ENCODE peak calls at places on chromosomes 11 and 22, in eight cellular contexts. W, S, V, I, K, U, O and A are unnamed samples. For H3K4me1, the result is how much of the 10 kb centered on the place peaks cover.

GRCh38 chr11:12397953-12398352 is 20.6 kb downstream of the PARVA start:
- DNase-seq in S (peak), I (peak), K (no peak), U (peak), V (no peak), O (no peak), W (peak), A (no peak)

GRCh38 chr11:91872216-91872615 is 352.4 kb upstream of the FAT3 start:
- DNase-seq in K (no peak), S (no peak), V (no peak), I (no peak), W (peak), U (no peak), O (no peak), A (no peak)

GRCh38 chr22:50630376-50630775 is 2.4 kb upstream of the ARSA start:
- DNase-seq in W (no peak), I (no peak), K (no peak), S (no peak), U (no peak), V (no peak), O (no peak), A (no peak)

GRCh38 chr22:19824197-19825015 is 30.3 kb downstream of the GNB1L start:
- DNase-seq in S (no peak), I (peak), U (no peak), O (no peak), V (peak), W (no peak), K (no peak), A (no peak)

GRCh38 chr11:66869471-66869870 is 12.6 kb downstream of the LRFN4 start:
- DNase-seq in I (no peak), S (no peak), V (no peak), U (no peak), O (no peak), W (no peak), K (no peak), A (no peak)

GRCh38 chr11:14396289-14396688 is 37.3 kb upstream of the RRAS2 start:
- DNase-seq in W (no peak), V (no peak), S (no peak), K (no peak), O (no peak), U (no peak), I (no peak), A (no peak)

GRCh38 chr11:44860967-44861828 is 89.5 kb downstream of the TP53I11 start:
- DNase-seq in W (no peak), U (no peak), S (no peak), I (no peak), K (no peak), O (no peak), V (no peak), A (no peak)

GRCh38 chr11:31958086-31958735 is 132.7 kb upstream of the RCN1 start:
- DNase-seq in U (peak), W (peak), K (peak), O (peak), V (peak), I (no peak), S (peak), A (no peak)

GRCh38 chr11:7046474-7046873 is 26.2 kb downstream of the NLRP14 start:
- DNase-seq in O (no peak), U (no peak), V (no peak), K (no peak), W (peak), I (no peak), S (no peak), A (no peak)

GRCh38 chr22:43425976-43426785 is 14.4 kb downstream of the MPPED1 start:
- DNase-seq in I (no peak), W (no peak), O (no peak), V (peak), K (no peak), S (no peak), U (no peak), A (no peak)

GRCh38 chr11:64334764-64335741 is 5.0 kb upstream of the CCDC88B start:
- DNase-seq in I (peak), U (no peak), W (peak), S (peak), K (peak), V (peak), O (peak), A (no peak)

GRCh38 chr22:27719535-27720227 is 81.9 kb downstream of the MN1 start:
- DNase-seq in U (peak), S (no peak), O (peak), I (peak), V (no peak), K (no peak), W (no peak), A (no peak)

GRCh38 chr11:122122179-122122578 is 6.2 kb upstream of the BLID start:
- DNase-seq in W (no peak), I (no peak), V (no peak), O (no peak), S (no peak), U (no peak), K (no peak), A (no peak)

GRCh38 chr11:77124041-77124440 is 4.0 kb upstream of the MYO7A start:
- DNase-seq in U (no peak), K (no peak), S (no peak), I (no peak), W (no peak), V (no peak), O (no peak), A (no peak)
- TF ChIP-seq CTCF in U (no peak), K (no peak), S (no peak), I (no peak), W (no peak), V (no peak), O (no peak), A (no peak)

DNA sequence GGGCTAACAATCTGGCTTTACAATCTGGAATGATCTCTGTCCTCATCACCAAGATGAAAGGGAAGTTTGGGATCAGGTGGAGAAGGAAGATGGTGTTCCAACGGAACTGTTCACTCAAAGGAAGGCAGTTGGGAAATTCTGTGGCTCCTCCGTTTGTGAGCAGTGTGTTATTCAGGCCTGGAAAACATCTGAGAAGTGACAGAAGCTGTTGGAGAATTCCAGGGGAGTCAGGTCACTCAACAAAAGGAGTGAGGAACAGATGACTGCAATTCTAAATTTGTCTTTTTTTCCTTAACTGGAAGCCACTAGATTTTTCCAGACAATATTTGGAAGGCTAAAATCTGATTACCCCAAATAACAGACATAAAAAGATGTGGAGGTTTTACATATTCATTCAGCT is 107.8 kb downstream of the CD44 start:
- DNase-seq in I (no peak), V (no peak), W (peak), U (no peak), S (no peak), K (no peak), O (no peak), A (no peak)
- H3K4me1 ChIP-seq in I (under half), V (under half), W (under half), U (under half), S (under half), K (under half), O (under half), A (under half)

GRCh38 chr11:35432464-35432863 is 13.1 kb upstream of the SLC1A2 start:
- DNase-seq in U (no peak), W (no peak), K (no peak), I (no peak), S (no peak), O (no peak), V (no peak), A (no peak)
- TF ChIP-seq CTCF in U (no peak), W (no peak), K (no peak), I (no peak), S (no peak), O (no peak), V (no peak), A (no peak)

GRCh38 chr11:117092951-117093590 is 5.2 kb downstream of the SIK3 start:
- DNase-seq in S (no peak), U (no peak), O (no peak), V (no peak), I (no peak), W (no peak), K (no peak), A (no peak)
- H3K4me1 ChIP-seq in S (under half), U (under half), O (under half), V (under half), I (under half), W (under half), K (half or more), A (under half)